ENCODE peak calls at places on chromosome 5, in four cellular contexts. One of them, this sample, is unnamed.

GRCh38 chr5:35618297-35618636 is 604 bp downstream of the SPEF2 start:
- DNase-seq in left ventricle myocardium superior: no peak
- DNase-seq in HS-5: no peak
- DNase-seq in endothelial cell: no peak
- DNase-seq in this sample: no peak

GRCh38 chr5:148788636-148789035 is 37.8 kb upstream of the ADRB2 start:
- DNase-seq in HS-5: no peak
- DNase-seq in left ventricle myocardium superior: no peak
- DNase-seq in endothelial cell: no peak
- DNase-seq in this sample: no peak

GRCh38 chr5:39274388-39275085 is 55.2 kb upstream of the FYB1 start:
- DNase-seq in endothelial cell: no peak
- DNase-seq in HS-5: no peak
- DNase-seq in left ventricle myocardium superior: no peak
- DNase-seq in this sample: no peak

GRCh38 chr5:90932052-90932699 is 373.6 kb downstream of the ADGRV1 start:
- DNase-seq in HS-5: peak
- DNase-seq in endothelial cell: peak
- DNase-seq in left ventricle myocardium superior: no peak
- DNase-seq in this sample: peak

GRCh38 chr5:56496581-56497063 is 263.5 kb upstream of the ANKRD55 start:
- DNase-seq in HS-5: no peak
- DNase-seq in endothelial cell: no peak
- DNase-seq in left ventricle myocardium superior: no peak
- DNase-seq in this sample: no peak

GRCh38 chr5:91378683-91379601 is 4.2 kb downstream of the ARRDC3 start:
- DNase-seq in left ventricle myocardium superior: no peak
- DNase-seq in endothelial cell: no peak
- DNase-seq in HS-5: no peak
- DNase-seq in this sample: no peak

GRCh38 chr5:140575309-140575708 is 10.7 kb downstream of the SLC35A4 start:
- DNase-seq in endothelial cell: peak
- DNase-seq in HS-5: no peak
- DNase-seq in left ventricle myocardium superior: peak
- DNase-seq in this sample: no peak

GRCh38 chr5:58073246-58073645 is 386.6 kb downstream of the PLK2 start:
- DNase-seq in left ventricle myocardium superior: no peak
- DNase-seq in endothelial cell: no peak
- DNase-seq in HS-5: no peak
- DNase-seq in this sample: no peak

GRCh38 chr5:151448038-151448985 is 909 bp downstream of the SLC36A1 start:
- DNase-seq in HS-5: no peak
- DNase-seq in left ventricle myocardium superior: no peak
- DNase-seq in endothelial cell: peak
- DNase-seq in this sample: no peak

GRCh38 chr5:106258591-106259125 is 1412.1 kb downstream of the EFNA5 start:
- DNase-seq in endothelial cell: no peak
- DNase-seq in HS-5: no peak
- DNase-seq in left ventricle myocardium superior: no peak
- DNase-seq in this sample: no peak

GRCh38 chr5:92505925-92506324 is 1075.1 kb downstream of the NR2F1-AS1 start:
- DNase-seq in HS-5: no peak
- DNase-seq in left ventricle myocardium superior: no peak
- DNase-seq in endothelial cell: no peak
- DNase-seq in this sample: peak

GRCh38 chr5:19256036-19256435 is 732.0 kb downstream of the CDH18 start:
- DNase-seq in endothelial cell: no peak
- DNase-seq in HS-5: no peak
- DNase-seq in left ventricle myocardium superior: no peak
- DNase-seq in this sample: no peak

GRCh38 chr5:178577376-178577839 is 12.8 kb downstream of the COL23A1 start:
- DNase-seq in endothelial cell: peak
- DNase-seq in HS-5: no peak
- DNase-seq in left ventricle myocardium superior: no peak
- DNase-seq in this sample: no peak

GRCh38 chr5:54226215-54226614 is 84.2 kb downstream of the ARL15 start:
- DNase-seq in left ventricle myocardium superior: no peak
- DNase-seq in endothelial cell: no peak
- DNase-seq in HS-5: no peak
- DNase-seq in this sample: no peak

GRCh38 chr5:34053571-34054271 is 10.7 kb upstream of the C1QTNF3 start:
- DNase-seq in HS-5: no peak
- DNase-seq in left ventricle myocardium superior: no peak
- DNase-seq in endothelial cell: no peak
- DNase-seq in this sample: no peak

GRCh38 chr5:16043349-16043748 is 136.2 kb downstream of the MARCHF11 start:
- DNase-seq in left ventricle myocardium superior: no peak
- DNase-seq in HS-5: no peak
- DNase-seq in endothelial cell: no peak
- DNase-seq in this sample: no peak

GRCh38 chr5:57302164-57302563 is 128.3 kb downstream of the GPBP1 start:
- DNase-seq in left ventricle myocardium superior: no peak
- DNase-seq in HS-5: peak
- DNase-seq in endothelial cell: no peak
- DNase-seq in this sample: no peak

GRCh38 chr5:127944125-127944524 is 139.4 kb upstream of the SLC12A2 start:
- DNase-seq in endothelial cell: no peak
- DNase-seq in HS-5: no peak
- DNase-seq in left ventricle myocardium superior: no peak
- DNase-seq in this sample: no peak